ENCODE peak calls at places on chromosome 21, in ten cellular contexts. M is right cardiac atrium; K is aorta; I is upper lobe of right lung; J is H9; P is CD8-positive, alpha-beta T cell; N is GM23248; C is heart left ventricle; Y is testis; R is GM23338. T is an unnamed sample.
A peak's percentile ranks its signal among the peaks of the same experiment; 100 is the strongest.

GRCh38 chr21:29144736-29145353 is 14.4 kb downstream of the MAP3K7CL start:
- DNase-seq in M (no peak), K (no peak), I (no peak), J (no peak), P (no peak), N (peak; percentile 68), C (no peak), Y (no peak), R (no peak), T (no peak)

GRCh38 chr21:25682382-25682781 is 43.3 kb downstream of the JAM2 start:
- DNase-seq in M (no peak), K (no peak), I (no peak), J (peak; percentile 38), P (no peak), N (no peak), C (no peak), Y (no peak), R (peak; percentile 48), T (peak; percentile 55)

GRCh38 chr21:39000496-39000895 is 182.8 kb downstream of the PSMG1 start:
- DNase-seq in M (peak; percentile 72), K (no peak), I (no peak), J (no peak), P (no peak), N (peak; percentile 33), C (no peak), Y (no peak), R (no peak), T (peak; percentile 48)

GRCh38 chr21:36507397-36508018 is 27.6 kb upstream of the CLDN14 start:
- DNase-seq in M (no peak), K (no peak), I (no peak), J (no peak), P (no peak), N (peak; percentile 34), C (no peak), Y (no peak), R (no peak), T (no peak)

GRCh38 chr21:36424592-36424991 is 39.4 kb downstream of the CHAF1B start:
- DNase-seq in M (no peak), K (no peak), I (no peak), J (no peak), P (no peak), N (no peak), C (no peak), Y (no peak), R (no peak), T (no peak)

GRCh38 chr21:27648560-27648959 is 681.7 kb upstream of the ADAMTS5 start:
- DNase-seq in M (no peak), K (no peak), I (no peak), J (no peak), P (no peak), N (peak; percentile 93), C (no peak), Y (no peak), R (no peak), T (no peak)

GRCh38 chr21:38386967-38387366 is 111.3 kb downstream of the ERG start:
- DNase-seq in M (no peak), K (no peak), I (no peak), J (no peak), P (no peak), N (peak; percentile 43), C (no peak), Y (no peak), R (no peak), T (no peak)

GRCh38 chr21:22900511-22900910 is 1902.3 kb downstream of the NCAM2 start:
- DNase-seq in M (no peak), K (no peak), I (no peak), J (no peak), P (no peak), N (no peak), C (no peak), Y (no peak), R (no peak), T (no peak)

GRCh38 chr21:20419780-20420179 is 578.4 kb upstream of the NCAM2 start:
- DNase-seq in M (no peak), K (no peak), I (no peak), J (no peak), P (no peak), N (no peak), C (no peak), Y (no peak), R (no peak), T (no peak)

GRCh38 chr21:31132574-31133242 is 94.4 kb upstream of the KRTAP19-8 start:
- DNase-seq in M (peak; percentile 55), K (no peak), I (no peak), J (no peak), P (peak; percentile 82), N (peak; percentile 47), C (no peak), Y (no peak), R (no peak), T (no peak)

GRCh38 chr21:37563641-37564340 is 197.2 kb downstream of the DYRK1A start:
- DNase-seq in M (peak; percentile 98), K (peak; percentile 98), I (peak; percentile 97), J (peak; percentile 93), P (peak; percentile 93), N (peak; percentile 98), C (peak; percentile 96), Y (peak; percentile 96), R (peak; percentile 95), T (peak; percentile 91)

GRCh38 chr21:17491716-17492414 is 21.0 kb upstream of the CXADR start:
- DNase-seq in M (no peak), K (peak; percentile 60), I (no peak), J (no peak), P (no peak), N (peak; percentile 96), C (no peak), Y (no peak), R (no peak), T (no peak)

GRCh38 chr21:14273736-14274538 is 58.0 kb downstream of the RBM11 start:
- DNase-seq in M (peak; percentile 90), K (peak; percentile 66), I (peak; percentile 88), J (peak; percentile 72), P (no peak), N (no peak), C (peak; percentile 79), Y (peak; percentile 77), R (peak; percentile 72), T (peak; percentile 85)

GRCh38 chr21:14271053-14271452 is 55.1 kb downstream of the RBM11 start:
- DNase-seq in M (no peak), K (no peak), I (no peak), J (no peak), P (no peak), N (no peak), C (no peak), Y (no peak), R (no peak), T (no peak)

GRCh38 chr21:14270631-14271030 is 54.7 kb downstream of the RBM11 start:
- DNase-seq in M (no peak), K (no peak), I (no peak), J (no peak), P (no peak), N (no peak), C (no peak), Y (no peak), R (no peak), T (no peak)

DNA sequence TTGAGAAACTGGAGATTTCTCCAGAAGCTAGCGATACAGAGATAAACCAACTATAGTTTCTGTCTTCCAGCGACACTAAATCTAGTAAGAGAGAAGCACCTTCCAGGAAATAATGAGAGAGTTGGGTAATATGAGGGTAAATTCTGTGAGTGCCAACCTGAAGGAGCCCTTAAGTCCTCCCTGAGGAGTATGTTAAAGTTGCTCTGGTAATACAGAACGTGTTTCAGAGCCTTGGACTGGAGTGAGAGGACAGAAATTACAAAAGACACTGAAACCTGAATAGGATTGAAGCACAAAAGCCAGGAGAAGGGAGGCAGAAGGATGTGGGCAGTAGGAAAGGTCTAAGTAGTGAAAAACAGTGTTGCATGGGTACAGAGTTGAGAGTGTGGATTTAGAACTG is 59.8 kb downstream of the RBM11 start:
- DNase-seq in M (no peak), K (no peak), I (no peak), J (no peak), P (no peak), N (no peak), C (no peak), Y (no peak), R (no peak), T (no peak)
- H3K27ac ChIP-seq in M (no peak overlapping the region), K (no peak overlapping the region), I (peak overlapping the region; percentile 3), J (no peak overlapping the region), P (no peak overlapping the region), N (no peak overlapping the region), C (no peak overlapping the region), Y (no peak overlapping the region), R (no peak overlapping the region), T (no peak overlapping the region)

DNA sequence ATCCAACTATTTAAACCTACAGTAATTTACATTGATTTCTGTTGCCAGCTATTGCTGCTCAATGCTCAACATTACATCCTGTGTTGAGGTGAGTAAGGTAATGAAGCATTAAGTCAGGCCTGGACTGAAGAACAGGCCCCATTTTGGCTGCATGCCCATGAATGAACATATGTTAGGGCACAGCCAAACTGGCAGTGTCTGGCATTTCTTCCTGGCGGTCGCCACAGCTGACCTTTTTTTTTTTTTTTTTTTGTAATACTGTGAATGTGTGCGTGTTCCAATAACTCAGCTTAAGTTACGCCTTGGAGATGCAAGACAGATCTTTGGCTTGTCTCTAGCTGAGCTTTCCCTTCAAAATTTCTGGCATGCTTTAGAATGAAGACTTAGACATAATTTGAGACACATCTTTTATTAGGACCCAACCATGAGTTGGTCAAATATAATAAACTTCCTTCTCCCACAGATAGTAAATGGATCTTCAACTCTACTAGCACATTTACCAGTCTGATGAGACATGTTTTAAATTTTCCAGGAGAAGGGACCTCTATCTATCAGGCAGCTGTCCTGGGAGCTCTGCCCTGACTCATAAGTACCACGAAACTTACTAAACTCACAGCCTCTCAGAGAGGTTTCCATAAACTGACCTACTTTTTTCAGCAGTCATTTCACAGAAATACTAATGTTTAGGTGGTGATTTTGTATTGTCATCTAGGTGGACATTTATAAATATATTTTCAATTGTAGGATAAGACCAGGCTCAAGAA is 341.1 kb upstream of the RUNX1 start:
- DNase-seq in M (no peak), K (no peak), I (no peak), J (no peak), P (no peak), N (peak; percentile 79), C (no peak), Y (no peak), R (no peak), T (no peak)
- H3K27ac ChIP-seq in M (no peak overlapping the region), K (no peak overlapping the region), I (no peak overlapping the region), J (no peak overlapping the region), P (no peak overlapping the region), N (peak overlapping the region; percentile 21), C (no peak overlapping the region), Y (no peak overlapping the region), R (no peak overlapping the region), T (no peak overlapping the region)

GRCh38 chr21:44601596-44602473 is 1.4 kb downstream of the KRTAP10-7 start:
- DNase-seq in M (no peak), K (no peak), I (peak; percentile 53), J (no peak), P (no peak), N (no peak), C (no peak), Y (no peak), R (no peak), T (peak; percentile 40)
- H3K27ac ChIP-seq in M (no peak overlapping the region), K (no peak overlapping the region), I (no peak overlapping the region), J (no peak overlapping the region), P (no peak overlapping the region), N (no peak overlapping the region), C (no peak overlapping the region), Y (no peak overlapping the region), R (no peak overlapping the region), T (no peak overlapping the region)

DNA sequence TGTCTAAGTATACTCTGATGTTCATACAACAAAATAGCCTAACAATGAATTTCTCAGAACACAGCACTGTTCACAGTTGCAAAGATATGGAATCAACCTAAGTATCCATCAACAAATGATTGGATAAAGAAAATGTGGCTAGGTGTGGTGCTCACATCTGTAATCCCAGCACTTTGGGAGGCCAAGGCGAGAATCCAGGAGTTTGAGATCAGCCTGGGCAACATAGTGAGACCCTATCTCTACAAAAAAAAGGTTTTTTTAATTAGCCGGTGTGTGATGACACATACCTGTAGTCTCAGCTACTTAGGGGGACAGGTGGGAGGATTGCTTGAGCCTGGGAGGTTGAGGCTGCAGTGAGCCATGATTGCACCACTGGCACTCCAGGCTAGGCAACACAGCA is 10.7 kb downstream of the IFNAR2 start:
- DNase-seq in M (no peak), K (no peak), I (no peak), J (no peak), P (no peak), N (no peak), C (no peak), Y (no peak), R (no peak), T (no peak)
- H3K27ac ChIP-seq in M (no peak overlapping the region), K (no peak overlapping the region), I (no peak overlapping the region), J (no peak overlapping the region), P (no peak overlapping the region), N (no peak overlapping the region), C (no peak overlapping the region), Y (no peak overlapping the region), R (no peak overlapping the region), T (no peak overlapping the region)